ENCODE peak calls at places on chromosomes 12 and 14, in four cellular contexts. One of them, this sample, is unnamed.

GRCh38 chr12:121858662-121859572 is at the start of gene HPD:
- DNase-seq in mesendoderm: peak; percentile 91
- DNase-seq in astrocyte: peak; percentile 84
- DNase-seq in BJ: no peak
- DNase-seq in this sample: peak; percentile 73

GRCh38 chr12:123989753-123990152 is 16.7 kb downstream of the ZNF664 start:
- DNase-seq in mesendoderm: no peak
- DNase-seq in astrocyte: no peak
- DNase-seq in BJ: no peak
- DNase-seq in this sample: no peak

GRCh38 chr14:61360796-61361526 is 39.6 kb downstream of the PRKCH start:
- DNase-seq in mesendoderm: peak; percentile 30
- DNase-seq in astrocyte: no peak
- DNase-seq in BJ: no peak
- DNase-seq in this sample: no peak

GRCh38 chr14:37588956-37589737 is 5.9 kb downstream of the FOXA1 start:
- DNase-seq in mesendoderm: peak; percentile 65
- DNase-seq in astrocyte: no peak
- DNase-seq in BJ: no peak
- DNase-seq in this sample: no peak

GRCh38 chr12:1803736-1804135 is 16.6 kb upstream of the LRTM2 start:
- DNase-seq in mesendoderm: no peak
- DNase-seq in astrocyte: no peak
- DNase-seq in BJ: no peak
- DNase-seq in this sample: peak; percentile 29

GRCh38 chr12:22307811-22308210 is 26.7 kb downstream of the ST8SIA1 start:
- DNase-seq in mesendoderm: no peak
- DNase-seq in astrocyte: no peak
- DNase-seq in BJ: no peak
- DNase-seq in this sample: no peak

GRCh38 chr14:91919814-91920213 is 27.7 kb downstream of the FBLN5 start:
- DNase-seq in mesendoderm: no peak
- DNase-seq in astrocyte: peak; percentile 66
- DNase-seq in BJ: peak; percentile 31
- DNase-seq in this sample: no peak

GRCh38 chr12:109697877-109698468 is 15.7 kb upstream of the FAM222A start:
- DNase-seq in mesendoderm: peak; percentile 76
- DNase-seq in astrocyte: no peak
- DNase-seq in BJ: no peak
- DNase-seq in this sample: no peak

GRCh38 chr12:337039-337438 is 52.1 kb downstream of the KDM5A start:
- DNase-seq in mesendoderm: no peak
- DNase-seq in astrocyte: no peak
- DNase-seq in BJ: no peak
- DNase-seq in this sample: no peak

GRCh38 chr14:32896979-32897723 is 41.5 kb upstream of the NPAS3 start:
- DNase-seq in mesendoderm: no peak
- DNase-seq in astrocyte: peak; percentile 33
- DNase-seq in BJ: peak; percentile 21
- DNase-seq in this sample: no peak

GRCh38 chr12:110316861-110317260 is 35.8 kb downstream of the ATP2A2 start:
- DNase-seq in mesendoderm: no peak
- DNase-seq in astrocyte: peak; percentile 86
- DNase-seq in BJ: peak; percentile 88
- DNase-seq in this sample: no peak

GRCh38 chr12:25698782-25699181 is 145.7 kb upstream of the LMNTD1 start:
- DNase-seq in mesendoderm: no peak
- DNase-seq in astrocyte: peak; percentile 37
- DNase-seq in BJ: no peak
- DNase-seq in this sample: no peak

GRCh38 chr12:25830456-25830855 is 128.0 kb upstream of the RASSF8 start:
- DNase-seq in mesendoderm: no peak
- DNase-seq in astrocyte: no peak
- DNase-seq in BJ: peak; percentile 99
- DNase-seq in this sample: no peak

GRCh38 chr12:111434049-111434448 is 28.3 kb downstream of the SH2B3 start:
- DNase-seq in mesendoderm: no peak
- DNase-seq in astrocyte: no peak
- DNase-seq in BJ: no peak
- DNase-seq in this sample: no peak

GRCh38 chr12:111434680-111435338 is 29.1 kb downstream of the SH2B3 start:
- DNase-seq in mesendoderm: no peak
- DNase-seq in astrocyte: peak; percentile 67
- DNase-seq in BJ: no peak
- DNase-seq in this sample: no peak

GRCh38 chr12:111436266-111436665 is 30.5 kb downstream of the SH2B3 start:
- DNase-seq in mesendoderm: no peak
- DNase-seq in astrocyte: no peak
- DNase-seq in BJ: no peak
- DNase-seq in this sample: no peak

GRCh38 chr12:111436811-111437210 is 31.1 kb downstream of the SH2B3 start:
- DNase-seq in mesendoderm: no peak
- DNase-seq in astrocyte: no peak
- DNase-seq in BJ: no peak
- DNase-seq in this sample: no peak

GRCh38 chr12:111435661-111436201 is 30.0 kb downstream of the SH2B3 start:
- DNase-seq in mesendoderm: no peak
- DNase-seq in astrocyte: no peak
- DNase-seq in BJ: no peak
- DNase-seq in this sample: no peak
- H3K4me3 ChIP-seq in mesendoderm: no peak overlapping the region
- H3K4me3 ChIP-seq in astrocyte: no peak overlapping the region
- H3K4me3 ChIP-seq in BJ: no peak overlapping the region
- H3K4me3 ChIP-seq in this sample: no peak overlapping the region

GRCh38 chr14:103280278-103280917 is 53.6 kb upstream of the EIF5 start:
- DNase-seq in mesendoderm: no peak
- DNase-seq in astrocyte: no peak
- DNase-seq in BJ: no peak
- DNase-seq in this sample: no peak
- H3K27me3 ChIP-seq in mesendoderm: no peaks in the 10 kb centered on the region
- H3K27me3 ChIP-seq in astrocyte: peaks cover 51% of the 10 kb centered on the region
- H3K27me3 ChIP-seq in BJ: peaks cover 3% of the 10 kb centered on the region
- H3K27me3 ChIP-seq in this sample: peaks cover 14% of the 10 kb centered on the region

GRCh38 chr14:24182110-24182882 is 6.3 kb downstream of the IPO4 start:
- DNase-seq in mesendoderm: no peak
- DNase-seq in astrocyte: no peak
- DNase-seq in BJ: no peak
- DNase-seq in this sample: no peak
- H3K36me3 ChIP-seq in mesendoderm: peaks cover 21% of the 10 kb centered on the region
- H3K36me3 ChIP-seq in astrocyte: peaks cover 36% of the 10 kb centered on the region
- H3K36me3 ChIP-seq in BJ: peaks cover 59% of the 10 kb centered on the region
- H3K36me3 ChIP-seq in this sample: peaks cover 55% of the 10 kb centered on the region

GRCh38 chr12:111936869-111937268 is 76.1 kb downstream of the TMEM116 start:
- DNase-seq in mesendoderm: no peak
- DNase-seq in astrocyte: no peak
- DNase-seq in BJ: no peak
- DNase-seq in this sample: no peak
- H3K4me3 ChIP-seq in mesendoderm: no peak overlapping the region
- H3K4me3 ChIP-seq in astrocyte: no peak overlapping the region
- H3K4me3 ChIP-seq in BJ: no peak overlapping the region
- H3K4me3 ChIP-seq in this sample: no peak overlapping the region

GRCh38 chr14:73238262-73238852 is 1.1 kb downstream of the PAPLN start:
- DNase-seq in mesendoderm: peak; percentile 11
- DNase-seq in astrocyte: peak; percentile 84
- DNase-seq in BJ: no peak
- DNase-seq in this sample: no peak
- H3K27me3 ChIP-seq in mesendoderm: peaks cover 31% of the 10 kb centered on the region
- H3K27me3 ChIP-seq in astrocyte: peaks cover 52% of the 10 kb centered on the region
- H3K27me3 ChIP-seq in BJ: peaks cover 34% of the 10 kb centered on the region
- H3K27me3 ChIP-seq in this sample: peaks cover 67% of the 10 kb centered on the region

GRCh38 chr12:132572106-132572505 is 38.3 kb downstream of the LRCOL1 start:
- DNase-seq in mesendoderm: no peak
- DNase-seq in astrocyte: no peak
- DNase-seq in BJ: no peak
- DNase-seq in this sample: no peak
- H3K36me3 ChIP-seq in mesendoderm: no peaks in the 10 kb centered on the region
- H3K36me3 ChIP-seq in astrocyte: no peaks in the 10 kb centered on the region
- H3K36me3 ChIP-seq in BJ: peaks cover 14% of the 10 kb centered on the region
- H3K36me3 ChIP-seq in this sample: peaks cover 4% of the 10 kb centered on the region

DNA sequence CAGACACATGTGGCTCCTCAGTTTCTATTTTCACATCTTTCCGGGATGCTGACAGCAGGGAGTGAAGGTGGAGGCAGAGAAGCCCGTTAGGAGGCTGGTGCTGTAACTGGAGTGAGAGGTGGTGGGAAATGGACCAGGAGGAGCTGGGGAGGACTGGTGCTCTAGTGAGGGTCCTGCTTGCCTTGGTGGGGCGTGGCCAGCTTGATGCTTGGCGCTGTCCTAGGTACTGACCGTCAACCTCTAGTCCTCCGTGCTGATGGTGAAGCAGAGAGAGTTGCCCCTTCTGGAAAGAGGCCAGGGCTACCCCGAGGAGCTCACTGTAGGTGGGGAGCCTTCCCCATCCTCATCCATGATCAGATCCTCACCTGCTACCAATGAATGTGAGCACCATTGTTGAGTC is 1.4 kb downstream of the TRMT61A start:
- DNase-seq in mesendoderm: peak; percentile 62
- DNase-seq in astrocyte: no peak
- DNase-seq in BJ: no peak
- DNase-seq in this sample: peak; percentile 93
- H3K4me3 ChIP-seq in mesendoderm: no peak overlapping the region
- H3K4me3 ChIP-seq in astrocyte: no peak overlapping the region
- H3K4me3 ChIP-seq in BJ: no peak overlapping the region
- H3K4me3 ChIP-seq in this sample: no peak overlapping the region

GRCh38 chr12:4979737-4980136 is 63.9 kb upstream of the KCNA5 start:
- DNase-seq in mesendoderm: no peak
- DNase-seq in astrocyte: no peak
- DNase-seq in BJ: no peak
- DNase-seq in this sample: no peak
- H3K27me3 ChIP-seq in mesendoderm: no peaks in the 10 kb centered on the region
- H3K27me3 ChIP-seq in astrocyte: peaks cover 12% of the 10 kb centered on the region
- H3K27me3 ChIP-seq in BJ: peaks cover 3% of the 10 kb centered on the region
- H3K27me3 ChIP-seq in this sample: peaks cover 1% of the 10 kb centered on the region